ENCODE peak calls at places on chromosomes 13 and 19, in four cellular contexts. W is brain microvascular endothelial cell; D is fibroblast of pulmonary artery; F is CD8-positive, alpha-beta memory T cell. G is an unnamed sample.

GRCh38 chr13:26508885-26509284 is 48.6 kb upstream of the WASF3 start:
- DNase-seq in F (no peak), D (peak), W (peak), G (no peak)

GRCh38 chr13:67229438-67230242 is 496 bp downstream of the PCDH9 start:
- DNase-seq in D (no peak), F (no peak), W (peak), G (no peak)

GRCh38 chr19:48458016-48458415 is 2.6 kb downstream of the KCNJ14 start:
- DNase-seq in F (no peak), D (peak), W (no peak), G (no peak)

GRCh38 chr13:112720251-112720650 is 30.4 kb downstream of the ATP11A start:
- DNase-seq in W (no peak), F (no peak), D (no peak), G (no peak)

GRCh38 chr19:11504502-11505031 is 1.1 kb downstream of the ZNF653 start:
- DNase-seq in W (no peak), F (no peak), D (no peak), G (no peak)

GRCh38 chr13:99199541-99200432 is 867 bp upstream of the UBAC2 start:
- DNase-seq in D (peak), F (no peak), W (no peak), G (no peak)

GRCh38 chr13:110644892-110645521 is 29.7 kb downstream of the NAXD start:
- DNase-seq in D (peak), W (peak), F (peak), G (no peak)

GRCh38 chr13:99123101-99124045 is 77.3 kb upstream of the UBAC2 start:
- DNase-seq in W (peak), F (no peak), D (peak), G (no peak)

GRCh38 chr13:109610517-109610916 is 175.9 kb downstream of the IRS2 start:
- DNase-seq in D (peak), F (peak), W (no peak), G (peak)

GRCh38 chr13:99656843-99657506 is 155.7 kb downstream of the TM9SF2 start:
- DNase-seq in W (no peak), D (no peak), F (peak), G (peak)

GRCh38 chr13:23856008-23856750 is 33.0 kb downstream of the MIPEP start:
- DNase-seq in F (no peak), D (no peak), W (no peak), G (no peak)

GRCh38 chr19:39937094-39937493 is 2.7 kb upstream of the FCGBP start:
- DNase-seq in F (no peak), D (no peak), W (no peak), G (no peak)

GRCh38 chr19:676343-677105 is at the start of gene FSTL3:
- DNase-seq in D (no peak), W (peak), F (no peak), G (no peak)

GRCh38 chr19:38028913-38029565 is 122.0 kb downstream of the SIPA1L3 start:
- DNase-seq in D (peak), F (no peak), W (peak), G (no peak)

GRCh38 chr13:93248627-93249047 is 22.0 kb downstream of the GPC6 start:
- DNase-seq in D (peak), W (peak), F (no peak), G (peak)

GRCh38 chr13:44972956-44973581 is 16.2 kb downstream of the NUFIP1 start:
- DNase-seq in W (no peak), D (peak), F (no peak), G (no peak)

GRCh38 chr13:51806571-51806970 is 2.6 kb upstream of the DHRS12 start:
- DNase-seq in F (no peak), W (peak), D (peak), G (no peak)

GRCh38 chr19:30605333-30605732 is 233.1 kb downstream of the ZNF536 start:
- DNase-seq in W (no peak), D (no peak), F (no peak), G (no peak)

GRCh38 chr13:19860884-19861655 is 2.4 kb downstream of the ZMYM5 start:
- DNase-seq in F (no peak), D (peak), W (peak), G (peak)

GRCh38 chr13:102800145-102801041 is 1.5 kb downstream of the BIVM start:
- DNase-seq in D (peak), W (peak), F (peak), G (peak)

GRCh38 chr19:42601811-42602443 is 7.2 kb upstream of the CEACAM8 start:
- DNase-seq in W (peak), F (no peak), D (peak), G (peak)

GRCh38 chr19:52533901-52534300 is 6.4 kb downstream of the ZNF808 start:
- DNase-seq in D (no peak), F (no peak), W (no peak), G (no peak)

GRCh38 chr13:41565221-41565620 is 107.9 kb downstream of the RGCC start:
- DNase-seq in F (no peak), W (peak), D (peak), G (no peak)

GRCh38 chr19:10780368-10780767 is 55.6 kb downstream of the TMED1 start:
- DNase-seq in D (peak), W (peak), F (no peak), G (no peak)

GRCh38 chr13:103299079-103299478 is 232.9 kb upstream of the SLC10A2 start:
- DNase-seq in W (no peak), D (no peak), F (no peak), G (no peak)

GRCh38 chr19:10699650-10700335 is 1.4 kb upstream of the QTRT1 start:
- DNase-seq in F (peak), D (peak), W (peak), G (peak)

GRCh38 chr13:30464496-30465351 is 1.0 kb downstream of the HMGB1 start:
- DNase-seq in D (peak), F (peak), W (peak), G (peak)

GRCh38 chr19:42081584-42082258 is 5.8 kb downstream of the ZNF574 start:
- DNase-seq in W (peak), F (no peak), D (peak), G (peak)

GRCh38 chr13:112142401-112142930 is 75.5 kb downstream of the SOX1 start:
- DNase-seq in W (no peak), D (no peak), F (no peak), G (no peak)

GRCh38 chr13:100508391-100508790 is 80.2 kb downstream of the GGACT start:
- DNase-seq in F (no peak), D (no peak), W (no peak), G (no peak)

GRCh38 chr19:18232540-18233223 is 6.4 kb upstream of the PDE4C start:
- DNase-seq in F (no peak), D (no peak), W (no peak), G (no peak)
- H3K4me3 ChIP-seq in F (no peak), D (no peak), W (no peak), G (no peak)

DNA sequence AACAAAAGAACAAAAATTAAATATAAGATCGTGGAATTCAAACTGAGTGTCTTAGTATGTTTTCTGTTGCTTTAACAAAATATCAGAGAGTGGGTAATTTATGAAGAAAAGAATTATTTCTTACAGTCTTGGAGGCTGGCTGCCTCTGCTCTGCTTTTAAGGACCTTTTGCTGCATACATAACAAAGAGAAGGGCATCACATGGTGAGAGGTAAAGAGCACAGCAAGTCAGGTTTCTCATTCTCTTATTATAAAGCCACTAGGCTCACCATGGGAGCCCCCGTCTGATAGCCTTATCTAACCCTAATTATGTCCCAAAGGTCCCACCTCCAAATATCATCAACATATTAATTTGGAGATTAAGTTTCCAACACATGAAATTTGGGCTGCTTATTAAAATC is 231.3 kb downstream of the SLITRK6 start:
- DNase-seq in D (no peak), F (no peak), W (no peak), G (no peak)
- H3K4me3 ChIP-seq in D (no peak), F (no peak), W (no peak), G (no peak)

GRCh38 chr19:50497030-50497420 is 14.0 kb downstream of the JOSD2 start:
- DNase-seq in F (no peak), W (no peak), D (no peak), G (no peak)

GRCh38 chr19:50496189-50497029 is 14.6 kb downstream of the JOSD2 start:
- DNase-seq in F (no peak), D (no peak), W (no peak), G (no peak)

GRCh38 chr19:50494186-50495019 is 16.6 kb downstream of the JOSD2 start:
- DNase-seq in F (no peak), W (no peak), D (no peak), G (no peak)

GRCh38 chr19:50493171-50493570 is 16.5 kb upstream of the GARIN5A start:
- DNase-seq in W (no peak), F (no peak), D (no peak), G (no peak)

DNA sequence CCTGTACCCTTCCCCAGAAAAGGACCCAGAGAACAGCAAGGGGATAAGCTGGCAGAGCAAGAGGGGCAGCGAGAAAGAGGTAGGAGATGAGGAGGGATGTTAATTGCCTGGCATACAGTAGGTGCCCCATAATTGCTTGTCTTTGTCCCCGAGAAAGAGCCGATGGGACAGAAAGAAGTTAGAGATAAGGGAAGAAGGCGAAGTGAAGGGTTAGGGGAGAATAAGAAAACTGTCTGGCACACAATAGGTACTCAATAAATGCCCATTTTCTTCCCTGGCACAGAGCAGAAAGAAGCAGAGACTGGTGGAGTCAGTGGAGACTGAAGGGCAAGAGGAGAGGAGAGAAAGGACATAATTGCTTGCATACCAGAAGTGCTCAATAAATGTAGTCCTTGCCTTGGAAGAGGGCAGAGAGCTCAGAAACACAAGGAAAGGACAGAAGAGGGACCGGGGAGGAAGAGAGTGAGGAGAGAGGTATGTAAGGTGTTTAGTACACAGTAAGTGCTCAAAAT is 15.9 kb downstream of the JOSD2 start:
- DNase-seq in D (no peak), F (no peak), W (no peak), G (no peak)
- H3K4me3 ChIP-seq in D (no peak), F (no peak), W (no peak), G (no peak)

GRCh38 chr13:105821337-105821736 is 714.1 kb downstream of the EFNB2 start:
- DNase-seq in D (no peak), W (no peak), F (no peak), G (no peak)
- H3K4me3 ChIP-seq in D (no peak), W (no peak), F (no peak), G (no peak)

DNA sequence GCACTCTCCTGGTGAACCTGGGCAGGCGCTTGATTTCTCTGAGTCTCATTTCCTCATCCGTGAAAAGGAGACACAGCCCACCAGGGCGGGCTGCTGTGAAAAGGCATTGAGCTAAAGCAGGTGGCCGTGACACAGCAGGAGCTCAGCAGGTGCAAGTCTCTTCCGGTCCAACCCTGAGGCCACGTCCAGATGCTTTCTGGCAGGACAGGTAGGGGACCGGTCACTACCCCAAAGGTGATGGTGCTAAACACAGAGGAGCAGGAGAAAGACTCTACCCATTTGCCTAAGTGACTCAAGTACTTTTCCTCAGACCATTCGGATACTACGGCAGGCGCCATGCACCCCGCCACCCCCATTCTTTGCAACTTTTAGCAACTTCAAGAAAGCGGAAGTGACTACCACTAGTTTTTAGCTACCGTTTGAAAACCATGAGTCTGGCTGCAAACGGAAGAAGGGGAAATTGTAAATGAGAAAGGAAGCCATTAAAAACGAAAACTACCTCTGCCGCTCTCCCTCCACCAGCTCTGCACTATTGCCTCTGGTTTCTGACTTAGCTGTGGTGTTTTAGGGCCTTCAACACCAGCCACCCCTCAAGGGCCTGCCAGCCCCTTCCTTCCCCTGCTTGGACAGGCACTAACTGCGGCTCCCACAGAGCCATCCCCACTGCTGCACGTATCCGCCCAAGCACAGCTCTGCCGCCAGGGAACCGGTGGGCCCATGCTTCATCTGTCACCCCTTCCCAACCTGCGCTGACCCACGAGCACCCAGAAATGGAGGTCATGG is 4.8 kb downstream of the PPP6R1 start:
- DNase-seq in W (no peak), D (no peak), F (peak), G (peak)
- H3K4me3 ChIP-seq in W (no peak), D (no peak), F (peak), G (peak)

GRCh38 chr13:27790523-27790922 is 1.8 kb upstream of the GSX1 start:
- DNase-seq in W (no peak), F (no peak), D (no peak), G (no peak)
- H3K4me3 ChIP-seq in W (no peak), F (peak), D (no peak), G (no peak)

DNA sequence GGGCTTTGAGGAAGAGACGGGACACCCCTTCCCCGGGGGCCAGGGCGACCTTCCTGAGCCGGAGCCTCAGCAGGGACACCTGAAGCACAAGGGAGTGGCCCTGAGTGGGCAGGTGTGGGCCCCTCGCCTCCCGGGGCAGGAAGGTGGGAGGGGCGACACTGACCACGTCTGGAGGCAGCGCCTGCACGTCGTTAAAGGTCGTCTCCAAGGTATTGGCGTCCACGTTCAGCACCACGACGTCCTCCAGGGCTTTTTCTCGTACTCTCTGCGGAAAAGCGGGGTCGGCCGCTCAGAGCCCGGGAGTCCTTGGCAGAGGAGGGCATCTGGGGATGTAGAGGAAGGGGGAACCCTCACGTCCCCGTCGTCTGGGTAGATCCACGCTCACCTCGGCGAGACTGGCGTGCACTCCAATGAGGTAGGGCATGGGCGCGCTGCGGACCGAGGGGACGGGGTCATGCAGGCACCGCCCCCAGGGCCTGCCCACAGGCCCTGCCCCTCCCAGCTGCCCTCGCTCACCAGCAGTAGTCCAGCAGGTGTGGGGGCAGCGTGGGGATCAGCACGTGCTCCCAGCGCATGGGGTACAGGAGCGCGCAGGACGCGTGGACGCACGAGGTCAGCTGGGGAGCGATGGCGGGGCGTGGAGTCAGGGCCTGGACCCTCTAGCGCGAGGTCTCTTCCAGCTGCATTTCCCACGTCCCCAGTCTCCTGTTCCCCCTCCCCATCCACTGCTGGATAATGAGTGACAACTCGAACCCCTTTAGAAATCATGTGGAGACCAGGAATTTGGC is 6.1 kb downstream of the DENND1C start:
- DNase-seq in W (no peak), F (no peak), D (no peak), G (no peak)
- H3K4me3 ChIP-seq in W (no peak), F (no peak), D (no peak), G (no peak)

GRCh38 chr13:36431204-36432105 is 840 bp upstream of the CCNA1 start:
- DNase-seq in F (no peak), D (no peak), W (no peak), G (no peak)
- H3K4me3 ChIP-seq in F (no peak), D (peak), W (peak), G (no peak)

G was measured in Jurkat, Clone E6-1.